ENCODE peak calls at places on chromosomes 4 and X, in eight cellular contexts. F, V, W, E, O, T, X and Z are unnamed samples.

GRCh38 chr4:186981161-186981560 is 257.5 kb upstream of the FAT1 start:
- DNase-seq in F (no peak), V (no peak), W (no peak), E (no peak), O (no peak), T (no peak), X (no peak), Z (no peak)

GRCh38 chrX:53242310-53242709 is 17.3 kb upstream of the KDM5C start:
- DNase-seq in F (no peak), V (no peak), W (no peak), E (no peak), O (no peak), T (no peak), X (no peak), Z (no peak)

GRCh38 chrX:18026171-18026570 is 165.1 kb upstream of the RAI2 start:
- DNase-seq in F (no peak), V (no peak), W (no peak), E (no peak), O (no peak), T (no peak), X (no peak), Z (no peak)

GRCh38 chr4:10164877-10165283 is 48.3 kb upstream of the WDR1 start:
- DNase-seq in F (peak; percentile 49), V (peak; percentile 11), W (no peak), E (peak; percentile 56), O (no peak), T (peak; percentile 64), X (peak; percentile 17), Z (no peak)

GRCh38 chr4:185395255-185395955 is at the start of gene LRP2BP:
- DNase-seq in F (no peak), V (peak; percentile 66), W (no peak), E (no peak), O (no peak), T (no peak), X (no peak), Z (no peak)

GRCh38 chr4:42341518-42342026 is 55.7 kb upstream of the SHISA3 start:
- DNase-seq in F (no peak), V (no peak), W (no peak), E (no peak), O (no peak), T (no peak), X (no peak), Z (no peak)

GRCh38 chr4:138669479-138670165 is 346.0 kb upstream of the NOCT start:
- DNase-seq in F (no peak), V (no peak), W (no peak), E (no peak), O (no peak), T (no peak), X (no peak), Z (no peak)

GRCh38 chr4:185902654-185903053 is 90.7 kb upstream of the SORBS2 start:
- DNase-seq in F (no peak), V (no peak), W (no peak), E (no peak), O (no peak), T (no peak), X (no peak), Z (no peak)

GRCh38 chrX:129940721-129941120 is 34.8 kb downstream of the UTP14A start:
- DNase-seq in F (no peak), V (no peak), W (no peak), E (no peak), O (no peak), T (no peak), X (no peak), Z (no peak)

GRCh38 chr4:183639291-183639690 is 19.7 kb downstream of the RWDD4 start:
- DNase-seq in F (no peak), V (no peak), W (no peak), E (no peak), O (no peak), T (no peak), X (no peak), Z (no peak)

GRCh38 chr4:56643596-56643995 is 37.5 kb downstream of the HOPX start:
- DNase-seq in F (no peak), V (no peak), W (no peak), E (no peak), O (no peak), T (no peak), X (no peak), Z (no peak)

GRCh38 chr4:186033027-186033426 is 35.9 kb upstream of the TLR3 start:
- DNase-seq in F (no peak), V (no peak), W (no peak), E (no peak), O (no peak), T (no peak), X (no peak), Z (no peak)

GRCh38 chrX:1355131-1355799 is 18.7 kb downstream of the IL3RA start:
- DNase-seq in F (no peak), V (no peak), W (no peak), E (no peak), O (no peak), T (no peak), X (no peak), Z (peak; percentile 63)